ENCODE peak calls at places on chromosome 6, in seven cellular contexts. E is PC-9, Y is GM23248, K is endothelial cell of umbilical vein, Z is HCT116, W is neural progenitor cell, O is hepatocyte. I is an unnamed sample. For H3K4me1, the result is how much of the 10 kb centered on the place peaks cover.

GRCh38 chr6:163291622-163292021 is 122.9 kb upstream of the QKI start:
- DNase-seq in E (no peak), Y (peak), K (peak), Z (no peak), W (no peak), O (no peak), I (no peak)

GRCh38 chr6:83430606-83431544 is at the start of gene ME1:
- DNase-seq in E (peak), Y (peak), K (peak), Z (peak), W (peak), O (peak), I (peak)

GRCh38 chr6:69835414-69836179 is 30.8 kb upstream of the COL19A1 start:
- DNase-seq in E (peak), Y (peak), K (peak), Z (peak), W (peak), O (peak), I (no peak)

GRCh38 chr6:122580731-122581130 is 29.5 kb upstream of the PKIB start:
- DNase-seq in E (peak), Y (peak), K (no peak), Z (peak), W (no peak), O (no peak), I (no peak)

GRCh38 chr6:33746036-33746600 is 587 bp downstream of the IP6K3 start:
- DNase-seq in E (no peak), Y (peak), K (no peak), Z (no peak), W (peak), O (peak), I (peak)

GRCh38 chr6:14713008-14713452 is 532.8 kb upstream of the JARID2 start:
- DNase-seq in E (peak), Y (peak), K (no peak), Z (no peak), W (no peak), O (no peak), I (no peak)

GRCh38 chr6:142013286-142013685 is 119.4 kb upstream of the GJE1 start:
- DNase-seq in E (peak), Y (peak), K (peak), Z (peak), W (no peak), O (no peak), I (no peak)

GRCh38 chr6:124193132-124193531 is 389.5 kb downstream of the NKAIN2 start:
- DNase-seq in E (no peak), Y (no peak), K (no peak), Z (no peak), W (no peak), O (no peak), I (no peak)

GRCh38 chr6:76776876-76777275 is 686.4 kb downstream of the HTR1B start:
- DNase-seq in E (no peak), Y (no peak), K (peak), Z (no peak), W (no peak), O (no peak), I (no peak)

GRCh38 chr6:134175532-134176282 is 123.3 kb upstream of the SLC2A12 start:
- DNase-seq in E (peak), Y (peak), K (peak), Z (peak), W (peak), O (peak), I (no peak)

GRCh38 chr6:56550307-56550706 is 92.4 kb downstream of the DST start:
- DNase-seq in E (no peak), Y (peak), K (peak), Z (no peak), W (no peak), O (no peak), I (no peak)

GRCh38 chr6:116557863-116558262 is 4.3 kb downstream of the CALHM4 start:
- DNase-seq in E (peak), Y (peak), K (peak), Z (peak), W (no peak), O (peak), I (no peak)

GRCh38 chr6:154950979-154951378 is 44.1 kb upstream of the TIAM2 start:
- DNase-seq in E (no peak), Y (no peak), K (no peak), Z (no peak), W (no peak), O (no peak), I (no peak)

GRCh38 chr6:125950293-125950692 is 6.3 kb upstream of the HINT3 start:
- DNase-seq in E (peak), Y (peak), K (no peak), Z (no peak), W (peak), O (no peak), I (peak)

GRCh38 chr6:81792826-81793225 is 40.3 kb upstream of the TENT5A start:
- DNase-seq in E (no peak), Y (no peak), K (no peak), Z (no peak), W (no peak), O (no peak), I (no peak)

GRCh38 chr6:107972413-107973096 is 14.5 kb upstream of the SEC63 start:
- DNase-seq in E (no peak), Y (no peak), K (no peak), Z (no peak), W (no peak), O (peak), I (no peak)

GRCh38 chr6:166514196-166514595 is 72.3 kb downstream of the RAMACL start:
- DNase-seq in E (no peak), Y (no peak), K (no peak), Z (no peak), W (no peak), O (no peak), I (peak)

GRCh38 chr6:108675226-108676160 is 114.8 kb downstream of the FOXO3 start:
- DNase-seq in E (no peak), Y (no peak), K (no peak), Z (no peak), W (no peak), O (no peak), I (no peak)

GRCh38 chr6:126153661-126154060 is 167.3 kb downstream of the TRMT11 start:
- DNase-seq in E (no peak), Y (peak), K (no peak), Z (no peak), W (no peak), O (no peak), I (no peak)

GRCh38 chr6:1379810-1380198 is 9.6 kb upstream of the FOXF2 start:
- DNase-seq in E (no peak), Y (no peak), K (no peak), Z (no peak), W (no peak), O (no peak), I (no peak)

GRCh38 chr6:1382331-1382882 is 7.0 kb upstream of the FOXF2 start:
- DNase-seq in E (no peak), Y (no peak), K (no peak), Z (no peak), W (no peak), O (peak), I (peak)

GRCh38 chr6:1381397-1382330 is 7.7 kb upstream of the FOXF2 start:
- DNase-seq in E (no peak), Y (peak), K (peak), Z (no peak), W (peak), O (peak), I (peak)

GRCh38 chr6:1379026-1379809 is 10.2 kb upstream of the FOXF2 start:
- DNase-seq in E (no peak), Y (no peak), K (no peak), Z (no peak), W (peak), O (no peak), I (no peak)

DNA sequence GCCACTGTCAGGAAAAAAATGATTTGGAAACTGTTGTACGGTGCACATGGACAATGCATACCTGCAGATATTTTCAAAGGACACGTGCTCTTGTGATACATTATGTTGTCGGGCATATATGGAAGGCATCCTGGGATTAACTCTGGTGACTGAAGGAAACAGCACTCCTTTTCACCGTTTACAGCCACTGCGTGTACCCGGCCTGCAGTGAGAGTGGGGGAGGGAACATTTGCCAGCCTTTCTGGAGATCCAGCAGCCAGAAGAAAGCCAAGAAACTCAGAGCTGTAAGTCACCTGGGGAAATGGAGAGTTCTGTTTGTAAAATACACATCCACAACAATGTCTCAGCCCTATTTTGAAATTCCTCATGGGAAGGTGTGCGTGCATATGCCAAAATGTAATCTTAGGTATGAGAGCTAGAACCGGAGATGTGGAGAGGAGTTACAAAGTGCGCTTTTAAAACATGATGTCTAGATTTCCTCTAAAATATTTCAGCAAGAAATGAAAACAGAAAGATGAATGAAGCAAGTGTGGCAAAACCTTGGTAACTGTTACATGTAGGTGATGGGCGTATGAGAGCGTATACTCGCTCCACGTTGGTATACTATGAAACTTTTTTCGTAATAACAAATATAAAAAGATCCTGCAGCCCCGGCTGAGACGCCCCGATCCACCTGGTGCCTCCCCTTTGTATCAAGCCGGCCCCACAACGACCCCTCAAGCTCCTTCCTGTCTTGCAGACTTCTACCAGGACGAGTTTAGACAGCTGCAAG is 8.6 kb upstream of the FOXF2 start:
- DNase-seq in E (no peak), Y (no peak), K (no peak), Z (no peak), W (peak), O (no peak), I (no peak)
- H3K4me1 ChIP-seq in E (under half), Y (under half), K (under half), Z (under half), W (under half), O (under half), I (under half)

GRCh38 chr6:148907573-148907972 is 160.7 kb downstream of the UST start:
- DNase-seq in E (no peak), Y (no peak), K (no peak), Z (no peak), W (no peak), O (no peak), I (no peak)

GRCh38 chr6:148906386-148906785 is 159.6 kb downstream of the UST start:
- DNase-seq in E (no peak), Y (no peak), K (no peak), Z (no peak), W (no peak), O (no peak), I (no peak)

GRCh38 chr6:148905901-148906300 is 159.1 kb downstream of the UST start:
- DNase-seq in E (no peak), Y (no peak), K (no peak), Z (no peak), W (no peak), O (no peak), I (no peak)

GRCh38 chr6:148905111-148905870 is 158.5 kb downstream of the UST start:
- DNase-seq in E (no peak), Y (no peak), K (no peak), Z (no peak), W (no peak), O (no peak), I (no peak)
- H3K27ac ChIP-seq in E (no peak), Y (no peak), K (no peak), Z (no peak), W (no peak), O (no peak), I (no peak)

GRCh38 chr6:49806145-49806544 is 19.1 kb upstream of the PGK2 start:
- DNase-seq in E (no peak), Y (no peak), K (no peak), Z (no peak), W (no peak), O (no peak), I (no peak)
- H2AFZ ChIP-seq in E (no peak), Y (no peak), K (no peak), Z (no peak), W (no peak), O (no peak), I (no peak)

GRCh38 chr6:25414168-25414567 is 135.0 kb downstream of the CARMIL1 start:
- DNase-seq in E (no peak), Y (no peak), K (no peak), Z (no peak), W (no peak), O (no peak), I (no peak)
- H3K4me1 ChIP-seq in E (under half), Y (under half), K (under half), Z (under half), W (under half), O (under half), I (under half)

GRCh38 chr6:139151425-139152087 is 16.7 kb downstream of the HECA start:
- DNase-seq in E (no peak), Y (no peak), K (no peak), Z (no peak), W (no peak), O (no peak), I (no peak)
- H3K27ac ChIP-seq in E (no peak), Y (no peak), K (no peak), Z (no peak), W (peak), O (peak), I (no peak)

GRCh38 chr6:7500737-7501282 is 40.7 kb upstream of the DSP start:
- DNase-seq in E (no peak), Y (no peak), K (no peak), Z (no peak), W (no peak), O (no peak), I (no peak)

GRCh38 chr6:7502743-7503142 is 38.7 kb upstream of the DSP start:
- DNase-seq in E (no peak), Y (no peak), K (no peak), Z (no peak), W (peak), O (no peak), I (peak)

GRCh38 chr6:7507600-7507999 is 33.9 kb upstream of the DSP start:
- DNase-seq in E (no peak), Y (no peak), K (no peak), Z (no peak), W (no peak), O (peak), I (no peak)

GRCh38 chr6:7504041-7504440 is 37.4 kb upstream of the DSP start:
- DNase-seq in E (no peak), Y (peak), K (no peak), Z (no peak), W (no peak), O (no peak), I (no peak)

GRCh38 chr6:7505196-7505699 is 36.2 kb upstream of the DSP start:
- DNase-seq in E (peak), Y (peak), K (peak), Z (peak), W (peak), O (peak), I (peak)
- H2AFZ ChIP-seq in E (peak), Y (peak), K (no peak), Z (peak), W (peak), O (peak), I (peak)